ENCODE peak calls at places on chromosomes 4 and X, in six cellular contexts. One of them, this sample, is unnamed.

GRCh38 chrX:124023838-124024238 is 62.3 kb downstream of the STAG2 start:
- DNase-seq in neuronal stem cell: no peak
- DNase-seq in SK-N-SH: no peak
- DNase-seq in GM23248: peak; percentile 68
- DNase-seq in MM.1S: no peak
- DNase-seq in IMR-90: peak; percentile 41
- DNase-seq in this sample: no peak

GRCh38 chr4:109078724-109079123 is 223.7 kb downstream of the COL25A1 start:
- DNase-seq in neuronal stem cell: no peak
- DNase-seq in MM.1S: no peak
- DNase-seq in GM23248: peak; percentile 63
- DNase-seq in SK-N-SH: no peak
- DNase-seq in IMR-90: peak; percentile 81
- DNase-seq in this sample: no peak

GRCh38 chr4:67871867-67872266 is 11.9 kb downstream of the TMPRSS11D start:
- DNase-seq in GM23248: peak; percentile 70
- DNase-seq in MM.1S: peak; percentile 49
- DNase-seq in IMR-90: peak; percentile 61
- DNase-seq in SK-N-SH: peak; percentile 20
- DNase-seq in neuronal stem cell: no peak
- DNase-seq in this sample: no peak

GRCh38 chr4:175947117-175947722 is 118.4 kb upstream of the WDR17 start:
- DNase-seq in GM23248: peak; percentile 47
- DNase-seq in neuronal stem cell: no peak
- DNase-seq in MM.1S: peak; percentile 48
- DNase-seq in SK-N-SH: no peak
- DNase-seq in IMR-90: peak; percentile 43
- DNase-seq in this sample: no peak

GRCh38 chr4:177802149-177802548 is 359.9 kb upstream of the AGA start:
- DNase-seq in IMR-90: no peak
- DNase-seq in neuronal stem cell: no peak
- DNase-seq in GM23248: no peak
- DNase-seq in MM.1S: no peak
- DNase-seq in SK-N-SH: no peak
- DNase-seq in this sample: no peak

GRCh38 chr4:98568896-98569663 is 89.3 kb downstream of the TSPAN5 start:
- DNase-seq in MM.1S: no peak
- DNase-seq in neuronal stem cell: no peak
- DNase-seq in GM23248: peak; percentile 53
- DNase-seq in SK-N-SH: no peak
- DNase-seq in IMR-90: no peak
- DNase-seq in this sample: no peak

GRCh38 chrX:121356850-121357171 is 309.4 kb downstream of the GLUD2 start:
- DNase-seq in GM23248: no peak
- DNase-seq in neuronal stem cell: no peak
- DNase-seq in MM.1S: no peak
- DNase-seq in IMR-90: no peak
- DNase-seq in SK-N-SH: no peak
- DNase-seq in this sample: no peak

GRCh38 chrX:31232506-31232905 is 160.7 kb upstream of the FTHL17 start:
- DNase-seq in SK-N-SH: no peak
- DNase-seq in IMR-90: no peak
- DNase-seq in MM.1S: no peak
- DNase-seq in neuronal stem cell: no peak
- DNase-seq in GM23248: no peak
- DNase-seq in this sample: no peak

GRCh38 chr4:40486534-40486933 is 143.1 kb downstream of the RBM47 start:
- DNase-seq in IMR-90: peak; percentile 58
- DNase-seq in neuronal stem cell: no peak
- DNase-seq in MM.1S: no peak
- DNase-seq in SK-N-SH: no peak
- DNase-seq in GM23248: peak; percentile 45
- DNase-seq in this sample: no peak

GRCh38 chr4:32689520-32689919 is 1969.4 kb downstream of the PCDH7 start:
- DNase-seq in IMR-90: no peak
- DNase-seq in neuronal stem cell: no peak
- DNase-seq in SK-N-SH: no peak
- DNase-seq in GM23248: no peak
- DNase-seq in MM.1S: no peak
- DNase-seq in this sample: no peak

GRCh38 chr4:80078361-80079092 is 5.5 kb upstream of the ANTXR2 start:
- DNase-seq in neuronal stem cell: no peak
- DNase-seq in MM.1S: no peak
- DNase-seq in SK-N-SH: no peak
- DNase-seq in IMR-90: no peak
- DNase-seq in GM23248: no peak
- DNase-seq in this sample: no peak

GRCh38 chr4:48454591-48454990 is 28.6 kb upstream of the SLC10A4 start:
- DNase-seq in MM.1S: no peak
- DNase-seq in SK-N-SH: no peak
- DNase-seq in GM23248: no peak
- DNase-seq in IMR-90: no peak
- DNase-seq in neuronal stem cell: no peak
- DNase-seq in this sample: no peak

GRCh38 chr4:7416745-7417432 is 17.8 kb downstream of the PSAPL1 start:
- DNase-seq in SK-N-SH: peak; percentile 2
- DNase-seq in MM.1S: no peak
- DNase-seq in GM23248: no peak
- DNase-seq in IMR-90: no peak
- DNase-seq in neuronal stem cell: no peak
- DNase-seq in this sample: no peak

GRCh38 chr4:54661156-54661555 is 3.4 kb downstream of the KIT start:
- DNase-seq in neuronal stem cell: no peak
- DNase-seq in MM.1S: no peak
- DNase-seq in SK-N-SH: no peak
- DNase-seq in IMR-90: peak; percentile 39
- DNase-seq in GM23248: peak; percentile 92
- DNase-seq in this sample: no peak

GRCh38 chrX:1448793-1449580 is 3.7 kb downstream of the ASMTL start:
- DNase-seq in SK-N-SH: no peak
- DNase-seq in GM23248: no peak
- DNase-seq in MM.1S: no peak
- DNase-seq in neuronal stem cell: no peak
- DNase-seq in IMR-90: no peak
- DNase-seq in this sample: no peak

GRCh38 chr4:30720656-30721352 is 635 bp downstream of the PCDH7 start:
- DNase-seq in GM23248: peak; percentile 53
- DNase-seq in MM.1S: no peak
- DNase-seq in IMR-90: peak; percentile 61
- DNase-seq in neuronal stem cell: peak; percentile 48
- DNase-seq in SK-N-SH: peak; percentile 55
- DNase-seq in this sample: no peak

DNA sequence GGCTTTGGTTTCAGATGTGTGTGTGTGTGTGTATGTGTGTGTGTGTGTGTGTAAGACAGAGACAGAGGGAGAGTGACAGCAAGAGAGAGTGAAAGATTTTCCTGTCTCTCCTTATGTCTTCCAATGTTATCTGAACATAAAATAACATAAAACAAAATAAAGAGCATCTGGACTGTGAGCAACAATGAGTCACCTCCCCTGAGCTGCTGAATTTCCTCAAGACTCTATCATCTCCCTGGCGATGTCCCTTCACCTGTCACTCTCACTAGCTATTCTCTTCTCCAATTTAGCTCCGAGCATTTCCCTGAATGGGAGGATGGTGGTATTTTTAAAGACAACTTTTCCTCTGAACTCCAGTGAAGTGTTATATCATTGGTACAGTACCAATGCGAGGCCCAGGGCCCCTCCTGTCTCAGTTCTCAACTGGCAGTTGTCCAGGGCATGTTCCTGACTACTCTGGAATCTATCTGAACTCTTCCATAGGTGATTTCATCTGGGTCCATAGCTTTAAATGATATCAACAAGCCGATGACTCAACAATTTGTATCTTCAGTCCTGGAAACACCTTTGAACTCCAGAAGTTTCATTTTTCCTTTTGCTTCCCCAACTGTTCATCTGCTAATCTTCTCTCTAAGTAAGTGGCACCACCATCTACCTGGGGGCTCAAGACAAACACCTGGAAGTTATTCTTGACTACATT is 195.0 kb upstream of the CLNK start:
- DNase-seq in neuronal stem cell: no peak
- DNase-seq in IMR-90: peak; percentile 16
- DNase-seq in MM.1S: no peak
- DNase-seq in SK-N-SH: no peak
- DNase-seq in GM23248: peak; percentile 1
- DNase-seq in this sample: no peak
- H3K9ac ChIP-seq in neuronal stem cell: no peak overlapping the region
- H3K9ac ChIP-seq in IMR-90: no peak overlapping the region
- H3K9ac ChIP-seq in MM.1S: no peak overlapping the region
- H3K9ac ChIP-seq in SK-N-SH: no peak overlapping the region
- H3K9ac ChIP-seq in GM23248: no peak overlapping the region
- H3K9ac ChIP-seq in this sample: no peak overlapping the region

GRCh38 chrX:46965125-46965758 is 53.0 kb downstream of the JADE3 start:
- DNase-seq in SK-N-SH: no peak
- DNase-seq in MM.1S: no peak
- DNase-seq in neuronal stem cell: no peak
- DNase-seq in IMR-90: peak; percentile 73
- DNase-seq in GM23248: peak; percentile 56
- DNase-seq in this sample: no peak

GRCh38 chrX:46959101-46959500 is 46.9 kb downstream of the JADE3 start:
- DNase-seq in MM.1S: no peak
- DNase-seq in SK-N-SH: no peak
- DNase-seq in IMR-90: no peak
- DNase-seq in neuronal stem cell: no peak
- DNase-seq in GM23248: no peak
- DNase-seq in this sample: no peak

GRCh38 chrX:46959985-46960700 is 47.9 kb downstream of the JADE3 start:
- DNase-seq in SK-N-SH: no peak
- DNase-seq in IMR-90: no peak
- DNase-seq in GM23248: peak; percentile 3
- DNase-seq in neuronal stem cell: no peak
- DNase-seq in MM.1S: no peak
- DNase-seq in this sample: no peak

GRCh38 chrX:46961097-46961496 is 48.9 kb downstream of the JADE3 start:
- DNase-seq in SK-N-SH: no peak
- DNase-seq in neuronal stem cell: no peak
- DNase-seq in MM.1S: no peak
- DNase-seq in IMR-90: no peak
- DNase-seq in GM23248: no peak
- DNase-seq in this sample: no peak

DNA sequence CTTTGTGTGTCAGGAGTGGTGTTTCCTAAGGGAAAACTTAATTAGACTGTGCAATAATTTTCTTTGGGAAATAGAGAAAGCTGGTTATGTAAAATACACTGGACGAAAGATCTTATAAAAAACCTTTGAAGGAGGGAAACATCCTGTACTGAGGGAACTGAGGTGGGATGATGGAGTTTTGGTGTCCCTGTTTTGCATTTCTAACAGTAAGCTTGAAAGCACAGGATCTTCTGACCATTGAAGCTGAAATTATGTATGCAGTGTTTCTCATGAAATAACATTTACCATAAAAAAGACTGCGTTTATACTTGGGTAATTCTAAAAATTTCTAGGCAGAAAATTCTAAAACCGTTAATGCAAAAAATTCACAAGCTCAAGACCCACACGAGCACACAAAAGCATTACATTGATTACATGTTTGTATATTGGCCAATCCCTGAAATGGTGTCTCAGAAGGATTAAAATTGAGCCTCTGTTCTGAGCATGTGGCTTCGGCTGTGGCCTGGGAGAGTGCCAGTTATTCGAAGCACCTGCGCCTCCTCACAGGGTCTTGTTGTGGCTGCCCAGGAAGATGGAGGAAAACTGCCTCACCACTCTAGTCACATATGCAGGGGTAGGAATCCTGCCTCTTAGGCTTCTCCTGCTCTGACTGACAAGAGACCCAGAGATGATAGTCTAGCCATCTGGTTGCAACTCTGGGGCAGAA is 49.5 kb downstream of the JADE3 start:
- DNase-seq in IMR-90: no peak
- DNase-seq in GM23248: no peak
- DNase-seq in MM.1S: no peak
- DNase-seq in SK-N-SH: no peak
- DNase-seq in neuronal stem cell: no peak
- DNase-seq in this sample: peak; percentile 82
- H3K4me2 ChIP-seq in IMR-90: no peak overlapping the region
- H3K4me2 ChIP-seq in GM23248: no peak overlapping the region
- H3K4me2 ChIP-seq in MM.1S: no peak overlapping the region
- H3K4me2 ChIP-seq in SK-N-SH: no peak overlapping the region
- H3K4me2 ChIP-seq in neuronal stem cell: no peak overlapping the region
- H3K4me2 ChIP-seq in this sample: peak overlapping the region; percentile 48

DNA sequence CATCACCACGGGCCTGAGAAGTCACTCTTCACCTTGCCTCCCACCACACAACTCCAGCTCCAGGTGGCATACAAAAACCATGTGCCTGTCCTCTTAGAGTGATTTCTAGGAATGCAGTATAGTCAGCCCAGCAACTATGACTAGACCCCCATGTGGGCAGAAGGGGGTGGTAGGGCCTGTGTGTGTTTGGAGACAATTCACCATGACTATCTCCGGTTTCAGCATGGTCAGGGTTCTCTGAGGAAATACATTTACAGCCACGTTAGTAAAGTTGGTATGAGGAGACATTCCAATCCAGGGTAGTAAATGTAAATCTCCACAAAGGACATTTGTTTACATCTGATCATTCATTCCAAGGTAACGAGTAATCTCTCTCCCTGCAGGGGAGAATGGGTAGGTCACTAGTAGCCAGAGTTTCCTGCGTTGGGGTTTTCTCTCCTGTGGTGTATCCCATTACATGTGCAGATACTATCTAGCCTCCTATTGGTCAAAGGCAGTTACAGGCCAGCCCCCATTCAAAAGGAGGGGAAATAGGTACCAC is 4.2 kb upstream of the MTMR1 start:
- DNase-seq in SK-N-SH: no peak
- DNase-seq in MM.1S: no peak
- DNase-seq in GM23248: peak; percentile 86
- DNase-seq in IMR-90: peak; percentile 96
- DNase-seq in neuronal stem cell: no peak
- DNase-seq in this sample: peak; percentile 50
- H3K9ac ChIP-seq in SK-N-SH: peak overlapping the region; percentile 10
- H3K9ac ChIP-seq in MM.1S: no peak overlapping the region
- H3K9ac ChIP-seq in GM23248: peak overlapping the region; percentile 48
- H3K9ac ChIP-seq in IMR-90: no peak overlapping the region
- H3K9ac ChIP-seq in neuronal stem cell: no peak overlapping the region
- H3K9ac ChIP-seq in this sample: no peak overlapping the region

DNA sequence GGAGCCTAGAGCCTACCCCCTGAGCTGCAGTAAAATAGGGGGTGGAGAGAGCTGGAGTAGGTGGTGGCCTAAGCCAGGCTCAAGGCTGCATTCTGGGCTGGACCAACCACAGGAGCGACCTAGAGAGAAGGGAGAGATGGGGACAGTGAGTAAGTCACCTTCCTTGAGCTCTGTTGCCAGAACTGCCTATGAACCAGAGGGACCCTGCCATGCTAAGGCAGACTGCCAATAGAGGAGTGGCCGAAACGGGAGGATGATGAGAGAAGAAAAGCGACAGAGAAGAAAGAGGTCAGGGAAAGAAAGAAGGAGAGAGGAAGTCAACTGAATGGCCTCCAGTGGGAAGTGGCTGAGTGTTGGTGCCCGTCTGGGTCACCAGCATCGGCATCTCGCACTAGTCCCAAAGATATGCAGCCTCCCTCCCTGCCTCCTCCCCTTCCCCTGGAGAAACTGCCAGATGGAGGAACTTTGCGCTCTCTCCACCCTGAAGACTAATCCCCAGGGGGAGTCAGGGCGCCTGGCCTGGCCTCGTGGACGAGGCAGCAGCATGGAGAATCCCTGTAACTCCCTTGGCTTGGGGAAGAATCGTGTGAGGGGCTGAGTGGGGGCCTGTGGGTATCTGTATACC is 28.8 kb downstream of the ELF4 start:
- DNase-seq in neuronal stem cell: no peak
- DNase-seq in GM23248: peak; percentile 20
- DNase-seq in SK-N-SH: no peak
- DNase-seq in IMR-90: no peak
- DNase-seq in MM.1S: no peak
- DNase-seq in this sample: no peak
- H3K4me2 ChIP-seq in neuronal stem cell: no peak overlapping the region
- H3K4me2 ChIP-seq in GM23248: peak overlapping the region; percentile 53
- H3K4me2 ChIP-seq in SK-N-SH: no peak overlapping the region
- H3K4me2 ChIP-seq in IMR-90: no peak overlapping the region
- H3K4me2 ChIP-seq in MM.1S: peak overlapping the region; percentile 95
- H3K4me2 ChIP-seq in this sample: peak overlapping the region; percentile 80

This sample was measured in DND-41.